ENCODE peak calls at places on chromosomes 7 and 10, in five cellular contexts. W is H7; Q is CD4-positive, alpha-beta T cell; X is Kasumi-1; R is NCI-H1105. K is an unnamed sample.

GRCh38 chr7:84085147-84085546 is 109.4 kb downstream of the SEMA3A start:
- DNase-seq in Q (no peak), X (peak; percentile 9), W (no peak), R (no peak), K (peak; percentile 58)

GRCh38 chr7:36726311-36726710 is 2.0 kb upstream of the AOAH start:
- DNase-seq in W (no peak), X (peak; percentile 54), R (no peak), Q (no peak), K (no peak)

GRCh38 chr7:112199035-112199655 is 7.1 kb downstream of the DOCK4 start:
- DNase-seq in X (peak; percentile 40), W (no peak), Q (no peak), R (no peak), K (no peak)

GRCh38 chr7:45660201-45660900 is 86.2 kb downstream of the ADCY1 start:
- DNase-seq in W (no peak), X (no peak), R (no peak), Q (no peak), K (no peak)

GRCh38 chr7:38185938-38186337 is 7.9 kb downstream of the STARD3NL start:
- DNase-seq in Q (no peak), W (no peak), R (no peak), X (peak; percentile 15), K (no peak)

GRCh38 chr10:127315888-127316287 is 119.5 kb upstream of the INSYN2A start:
- DNase-seq in Q (no peak), W (no peak), R (no peak), X (no peak), K (no peak)

GRCh38 chr10:63919576-63920279 is 398.5 kb downstream of the REEP3 start:
- DNase-seq in W (no peak), Q (no peak), X (peak; percentile 41), R (no peak), K (no peak)

GRCh38 chr10:113326160-113327111 is 226.4 kb upstream of the HABP2 start:
- DNase-seq in X (peak; percentile 75), Q (no peak), W (no peak), R (no peak), K (peak; percentile 89)

GRCh38 chr7:220151-220841 is 27.9 kb downstream of the FAM20C start:
- DNase-seq in X (no peak), R (no peak), Q (no peak), W (peak; percentile 92), K (no peak)

GRCh38 chr10:100562806-100563293 is 27.1 kb downstream of the HIF1AN start:
- DNase-seq in Q (no peak), X (peak; percentile 71), R (peak; percentile 9), W (peak; percentile 86), K (no peak)

GRCh38 chr7:129613016-129613337 is 1.5 kb downstream of the NRF1 start:
- DNase-seq in Q (no peak), W (peak; percentile 35), R (no peak), X (no peak), K (no peak)

GRCh38 chr10:5400843-5401242 is 3.8 kb downstream of the TUBAL3 start:
- DNase-seq in X (no peak), R (no peak), Q (no peak), W (no peak), K (no peak)

GRCh38 chr10:16716051-16716450 is 101.2 kb downstream of the RSU1 start:
- DNase-seq in Q (no peak), X (no peak), W (no peak), R (no peak), K (no peak)

GRCh38 chr10:46293228-46293627 is 6.4 kb downstream of the ANTXRL start:
- DNase-seq in X (no peak), Q (no peak), R (no peak), W (no peak), K (no peak)

GRCh38 chr7:114988755-114989154 is 66.9 kb downstream of the MDFIC start:
- DNase-seq in R (no peak), Q (no peak), X (no peak), W (no peak), K (peak; percentile 3)

GRCh38 chr10:68043030-68043429 is 32.1 kb downstream of the HERC4 start:
- DNase-seq in X (no peak), R (no peak), Q (no peak), W (no peak), K (no peak)

GRCh38 chr10:31768467-31768866 is 160.2 kb downstream of the ARHGAP12 start:
- DNase-seq in Q (no peak), W (no peak), X (no peak), R (no peak), K (no peak)